ENCODE peak calls at places on chromosome 10, in eight cellular contexts. R, U, X, Z, Q, F, K and V are unnamed samples.

GRCh38 chr10:124888262-124888661 is 53.7 kb upstream of the ZRANB1 start:
- DNase-seq in Q (no peak), Z (no peak), K (no peak), U (no peak), F (no peak), X (no peak), R (no peak), V (no peak)

GRCh38 chr10:102863660-102864059 is 5.6 kb upstream of the AS3MT start:
- DNase-seq in K (no peak), Q (no peak), F (no peak), R (no peak), Z (no peak), X (no peak), U (no peak), V (no peak)

GRCh38 chr10:125060486-125060850 is 99.9 kb downstream of the CTBP2 start:
- DNase-seq in F (no peak), R (no peak), X (no peak), Q (no peak), K (no peak), U (peak), Z (no peak), V (peak)

GRCh38 chr10:125133706-125134482 is 26.5 kb downstream of the CTBP2 start:
- DNase-seq in X (no peak), K (no peak), F (no peak), R (no peak), U (peak), Z (no peak), Q (no peak), V (no peak)

GRCh38 chr10:8069108-8069507 is 14.6 kb downstream of the GATA3 start:
- DNase-seq in X (no peak), Z (no peak), F (no peak), Q (no peak), U (no peak), K (no peak), R (no peak), V (no peak)

GRCh38 chr10:61452229-61452651 is 941 bp downstream of the TMEM26 start:
- DNase-seq in K (peak), Z (no peak), U (no peak), F (no peak), Q (no peak), R (peak), X (no peak), V (no peak)

GRCh38 chr10:49633327-49634045 is 19.6 kb downstream of the CHAT start:
- DNase-seq in X (no peak), K (no peak), Q (peak), F (peak), R (no peak), U (peak), Z (no peak), V (no peak)

GRCh38 chr10:124732931-124733536 is 11.1 kb downstream of the FAM53B start:
- DNase-seq in X (no peak), Z (no peak), K (no peak), F (peak), Q (no peak), U (peak), R (peak), V (peak)

GRCh38 chr10:82564353-82565218 is 689.6 kb downstream of the NRG3 start:
- DNase-seq in Q (no peak), X (no peak), Z (peak), U (no peak), F (no peak), R (no peak), K (no peak), V (no peak)

GRCh38 chr10:42532996-42533395 is 105.4 kb downstream of the ZNF33B start:
- DNase-seq in R (no peak), K (no peak), Z (no peak), Q (no peak), X (no peak), U (no peak), F (no peak), V (no peak)

GRCh38 chr10:126331101-126331500 is 57.2 kb downstream of the ADAM12 start:
- DNase-seq in U (no peak), R (no peak), K (no peak), Q (no peak), Z (no peak), F (no peak), X (peak), V (no peak)

GRCh38 chr10:119651514-119652327 is 541 bp downstream of the BAG3 start:
- DNase-seq in Q (peak), K (peak), R (peak), X (no peak), Z (no peak), F (peak), U (peak), V (no peak)

GRCh38 chr10:1462032-1462431 is 275.3 kb downstream of the ADARB2 start:
- DNase-seq in K (no peak), F (no peak), Z (no peak), X (no peak), Q (no peak), R (no peak), U (no peak), V (no peak)

GRCh38 chr10:99849525-99849924 is 67.1 kb downstream of the ABCC2 start:
- DNase-seq in F (no peak), Z (no peak), K (no peak), R (no peak), U (no peak), X (no peak), Q (no peak), V (no peak)

GRCh38 chr10:101397140-101397539 is 43.2 kb downstream of the BTRC start:
- DNase-seq in R (peak), X (peak), K (no peak), Z (peak), F (no peak), Q (no peak), U (no peak), V (peak)

GRCh38 chr10:129937351-129937751 is 26.7 kb downstream of the EBF3 start:
- DNase-seq in K (peak), Q (peak), Z (no peak), R (no peak), U (peak), X (no peak), F (no peak), V (no peak)

GRCh38 chr10:112716076-112716475 is 234.0 kb upstream of the TCF7L2 start:
- DNase-seq in U (no peak), R (no peak), F (no peak), Q (no peak), K (no peak), X (no peak), Z (no peak), V (no peak)

GRCh38 chr10:80411267-80411668 is 2.9 kb downstream of the PRXL2A start:
- DNase-seq in X (no peak), F (peak), R (peak), K (peak), Z (no peak), U (no peak), Q (no peak), V (no peak)

GRCh38 chr10:30784896-30785605 is 155.5 kb upstream of the LYZL2 start:
- DNase-seq in F (peak), Q (peak), U (peak), Z (no peak), X (no peak), K (peak), R (peak), V (peak)

GRCh38 chr10:17265468-17265867 is 37.4 kb downstream of the VIM start:
- DNase-seq in U (no peak), F (no peak), R (no peak), Z (no peak), K (no peak), Q (no peak), X (no peak), V (no peak)

GRCh38 chr10:8060010-8060703 is 5.7 kb downstream of the GATA3 start:
- DNase-seq in Z (no peak), U (no peak), R (no peak), K (no peak), F (no peak), X (no peak), Q (no peak), V (no peak)

GRCh38 chr10:119217937-119218579 is 10.7 kb downstream of the GRK5 start:
- DNase-seq in Z (no peak), R (peak), Q (no peak), X (no peak), U (no peak), K (no peak), F (no peak), V (no peak)

GRCh38 chr10:35208536-35208935 is 81.9 kb downstream of the CREM start:
- DNase-seq in Z (no peak), U (no peak), R (no peak), X (no peak), Q (no peak), K (no peak), F (no peak), V (no peak)

GRCh38 chr10:20355915-20356314 is 539.7 kb downstream of the PLXDC2 start:
- DNase-seq in Z (no peak), K (no peak), F (no peak), R (no peak), U (no peak), X (no peak), Q (no peak), V (no peak)

GRCh38 chr10:120098242-120098930 is 205.9 kb downstream of the SEC23IP start:
- DNase-seq in F (no peak), X (no peak), U (no peak), Z (no peak), K (no peak), Q (no peak), R (no peak), V (no peak)

GRCh38 chr10:70493660-70494234 is 15.2 kb downstream of the PALD1 start:
- DNase-seq in Z (no peak), F (peak), K (peak), X (no peak), U (no peak), R (peak), Q (no peak), V (no peak)
- H3K4me3 ChIP-seq in Z (no peak), F (no peak), K (no peak), X (no peak), U (no peak), R (no peak), Q (no peak), V (no peak)

DNA sequence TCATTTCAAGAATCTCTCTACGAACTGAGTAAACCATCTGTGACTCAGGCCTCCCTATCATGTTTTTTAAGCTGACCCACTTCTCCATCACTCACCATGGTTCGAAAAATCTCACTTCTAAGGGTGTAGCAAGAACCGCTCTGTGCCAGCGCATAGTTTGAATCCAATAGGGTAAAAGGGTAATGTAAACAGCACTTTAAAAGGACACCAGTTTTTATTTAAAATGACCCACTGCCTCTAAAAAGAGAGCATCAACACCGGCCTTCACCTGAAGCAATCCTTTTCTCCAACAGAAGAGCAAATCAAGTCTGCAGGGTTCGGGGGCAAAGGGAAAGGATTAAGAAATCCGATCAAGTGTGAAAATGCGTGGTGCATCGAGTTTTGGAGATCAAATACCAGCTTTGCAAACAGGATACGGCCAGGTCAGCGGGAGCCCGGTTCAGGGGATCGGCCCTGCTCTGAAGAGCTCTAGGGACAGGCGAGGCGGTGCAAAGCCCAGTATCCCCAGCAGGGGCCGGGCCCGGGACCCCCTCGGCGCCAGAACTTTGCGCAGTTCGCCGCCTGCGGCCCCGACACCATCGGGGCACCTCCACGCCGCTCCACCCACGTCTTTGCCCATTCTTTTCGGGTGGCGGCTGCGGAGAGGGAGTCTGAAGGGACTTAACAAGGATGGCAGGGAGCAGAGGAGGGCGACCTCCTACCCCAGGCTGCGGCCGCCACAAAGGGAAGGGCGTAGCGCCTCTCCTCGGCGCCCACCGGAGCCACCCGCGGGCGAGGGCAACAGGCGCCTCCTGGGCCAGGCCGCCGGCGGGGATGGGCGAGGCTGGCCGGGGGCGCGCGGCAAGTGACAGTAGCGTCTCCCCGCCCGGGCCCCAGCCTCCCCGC is 840 bp downstream of the NMT2 start:
- DNase-seq in X (no peak), Z (peak), R (peak), F (peak), U (peak), K (peak), Q (no peak), V (peak)
- TF ChIP-seq CTCF in X (peak), Z (no peak), R (peak), F (peak), U (peak), K (no peak), Q (peak), V (peak)

GRCh38 chr10:79069325-79070090 is 742 bp downstream of the ZMIZ1 start:
- DNase-seq in U (peak), K (peak), F (peak), R (peak), Q (no peak), Z (peak), X (no peak), V (peak)

GRCh38 chr10:79066460-79067240 is 2.1 kb upstream of the ZMIZ1 start:
- DNase-seq in F (no peak), K (no peak), X (no peak), U (no peak), Z (peak), Q (no peak), R (peak), V (no peak)

GRCh38 chr10:79067241-79068202 is 1.2 kb upstream of the ZMIZ1 start:
- DNase-seq in X (peak), K (peak), F (peak), R (peak), Z (peak), Q (peak), U (peak), V (peak)

GRCh38 chr10:79068562-79069324 is at the start of gene ZMIZ1:
- DNase-seq in U (peak), Q (peak), X (peak), Z (peak), K (peak), F (peak), R (peak), V (peak)

GRCh38 chr10:79068203-79068561 is 584 bp upstream of the ZMIZ1 start:
- DNase-seq in R (no peak), F (no peak), Z (peak), X (no peak), Q (no peak), U (no peak), K (no peak), V (no peak)
- H3K27ac ChIP-seq in R (peak), F (peak), Z (peak), X (peak), Q (peak), U (peak), K (peak), V (no peak)

DNA sequence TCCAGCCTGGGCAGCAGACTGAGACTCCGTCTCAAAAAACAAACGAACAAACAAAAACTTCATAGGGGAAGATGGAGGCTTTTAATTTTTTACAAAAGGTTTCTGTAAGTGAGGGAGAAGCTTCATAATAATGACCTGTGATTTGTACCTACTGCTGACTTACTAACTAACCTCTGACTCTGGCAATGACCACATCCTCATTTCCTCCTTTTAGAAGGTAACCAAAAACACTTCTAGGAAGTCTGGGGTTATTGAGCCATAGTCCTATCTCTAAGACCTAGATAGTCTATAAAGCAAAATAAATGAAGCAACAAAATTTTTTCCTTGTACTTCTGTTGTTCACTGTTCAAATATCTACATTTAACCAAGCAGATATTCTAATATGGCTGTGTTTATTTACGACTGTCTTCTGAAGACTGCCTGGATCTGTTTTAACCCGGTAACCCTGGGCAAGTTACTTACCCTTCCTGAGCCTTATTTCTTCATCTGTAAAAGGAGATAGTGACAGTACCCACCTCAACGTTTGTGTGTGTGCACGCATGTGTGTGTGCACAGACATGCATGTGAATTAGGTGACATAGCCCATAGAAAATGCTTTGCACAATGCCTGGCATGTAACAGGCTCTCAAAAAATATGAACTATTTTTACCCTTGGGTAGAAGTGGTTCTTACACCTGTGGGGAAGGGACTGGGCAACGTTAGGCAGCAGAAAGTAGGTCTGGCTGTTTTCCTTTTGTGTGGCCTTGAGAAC is 30.8 kb upstream of the SMNDC1 start:
- DNase-seq in X (no peak), K (no peak), U (no peak), F (no peak), R (no peak), Z (no peak), Q (no peak), V (no peak)
- H3K4me3 ChIP-seq in X (no peak), K (no peak), U (no peak), F (no peak), R (no peak), Z (no peak), Q (no peak), V (no peak)

GRCh38 chr10:59464483-59464882 is 102.1 kb upstream of the FAM13C start:
- DNase-seq in Q (no peak), R (no peak), X (no peak), K (no peak), F (no peak), Z (no peak), U (no peak), V (no peak)

GRCh38 chr10:59470570-59470969 is 108.2 kb upstream of the FAM13C start:
- DNase-seq in X (no peak), F (no peak), U (no peak), K (no peak), R (no peak), Q (no peak), Z (no peak), V (no peak)

GRCh38 chr10:59463909-59464308 is 101.6 kb upstream of the FAM13C start:
- DNase-seq in Z (no peak), K (no peak), X (no peak), R (no peak), Q (no peak), F (no peak), U (no peak), V (no peak)

GRCh38 chr10:59460601-59461000 is 98.3 kb upstream of the FAM13C start:
- DNase-seq in Q (no peak), Z (no peak), U (no peak), X (no peak), R (no peak), K (no peak), F (no peak), V (no peak)

GRCh38 chr10:59465089-59465488 is 102.7 kb upstream of the FAM13C start:
- DNase-seq in Z (no peak), F (no peak), U (no peak), Q (no peak), R (peak), X (peak), K (no peak), V (peak)
- TF ChIP-seq CTCF in Z (peak), F (no peak), U (peak), Q (no peak), R (peak), X (peak), K (no peak), V (peak)

DNA sequence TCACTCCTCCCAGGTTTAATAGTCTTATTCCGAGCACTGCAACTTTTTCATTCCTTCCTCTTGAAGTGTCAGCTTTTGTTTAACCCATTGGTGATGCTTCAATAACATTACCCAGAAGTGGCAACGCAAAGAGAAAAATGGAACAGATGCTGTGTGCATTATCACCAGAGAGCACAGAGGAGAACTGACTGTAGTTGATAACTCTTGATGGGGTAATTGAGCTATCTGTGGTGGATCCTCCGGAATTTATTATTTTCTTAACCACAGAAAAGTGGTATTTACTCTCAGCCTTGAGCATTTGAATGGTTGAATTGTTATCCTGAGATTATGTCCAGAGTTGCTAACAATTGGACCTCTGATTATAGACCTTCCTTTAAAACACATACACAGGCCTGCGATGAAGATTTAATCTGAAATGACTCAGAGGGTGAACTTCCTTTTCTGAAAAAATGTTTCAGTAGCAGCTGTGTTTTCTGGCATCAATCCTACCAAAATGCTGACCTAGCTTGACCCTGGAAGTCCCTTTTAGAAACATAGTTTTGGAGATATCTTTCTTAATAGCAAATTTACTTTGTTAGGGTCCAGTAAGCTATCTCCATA is 1584.4 kb upstream of the LRRTM3 start:
- DNase-seq in Z (no peak), F (no peak), Q (no peak), X (no peak), U (no peak), R (no peak), K (no peak), V (peak)
- H3K27ac ChIP-seq in Z (no peak), F (no peak), Q (no peak), X (no peak), U (no peak), R (no peak), K (no peak), V (peak)

GRCh38 chr10:132964231-132964630 is 21.9 kb upstream of the CFAP46 start:
- DNase-seq in R (no peak), K (no peak), X (no peak), Q (no peak), Z (no peak), F (no peak), U (no peak), V (no peak)

GRCh38 chr10:132963430-132963960 is 21.1 kb upstream of the CFAP46 start:
- DNase-seq in U (peak), Q (no peak), F (no peak), K (no peak), X (no peak), R (no peak), Z (no peak), V (no peak)

GRCh38 chr10:132961864-132962622 is 19.7 kb upstream of the CFAP46 start:
- DNase-seq in Z (peak), F (peak), U (peak), R (peak), Q (no peak), X (peak), K (peak), V (peak)

GRCh38 chr10:132961420-132961803 is 19.0 kb upstream of the CFAP46 start:
- DNase-seq in X (no peak), K (no peak), Z (no peak), R (no peak), U (no peak), Q (no peak), F (no peak), V (no peak)

GRCh38 chr10:132962623-132963429 is 20.5 kb upstream of the CFAP46 start:
- DNase-seq in Q (no peak), K (no peak), U (no peak), X (no peak), F (no peak), R (no peak), Z (no peak), V (peak)
- H3K4me3 ChIP-seq in Q (peak), K (peak), U (peak), X (peak), F (peak), R (no peak), Z (peak), V (peak)